ENCODE peak calls at places on chromosomes 16 and 17, in eight cellular contexts. Y is A549, H is uterus, L is HCT116, U is transverse colon, K is fibroblast of lung, I is esophagus muscularis mucosa, M is psoas muscle. W is an unnamed sample.

GRCh38 chr16:4487955-4488481 is 11.8 kb downstream of the HMOX2 start:
- DNase-seq in I (no peak), H (no peak), K (peak; percentile 80), U (no peak), M (no peak), L (no peak), Y (no peak), W (no peak)

GRCh38 chr16:81940781-81941560 is 70.3 kb downstream of the SDR42E1 start:
- DNase-seq in M (no peak), U (no peak), L (peak; percentile 57), Y (peak; percentile 57), K (peak; percentile 87), I (no peak), H (no peak), W (peak; percentile 2)

GRCh38 chr17:15659236-15659635 is 24.9 kb downstream of the TRIM16 start:
- DNase-seq in I (no peak), L (no peak), U (no peak), K (no peak), Y (no peak), M (no peak), H (no peak), W (no peak)

GRCh38 chr17:20735796-20736195 is 156.3 kb downstream of the CDRT15L2 start:
- DNase-seq in U (no peak), M (no peak), K (no peak), I (no peak), L (no peak), H (no peak), Y (no peak), W (no peak)

GRCh38 chr16:51002889-51003490 is 148.1 kb downstream of the SALL1 start:
- DNase-seq in Y (no peak), M (no peak), K (no peak), H (no peak), U (no peak), I (no peak), L (no peak), W (no peak)

GRCh38 chr17:2002767-2003329 is 22.3 kb downstream of the RTN4RL1 start:
- DNase-seq in I (no peak), M (no peak), K (no peak), H (no peak), Y (no peak), L (no peak), U (no peak), W (no peak)

GRCh38 chr16:47984669-47985068 is 171.1 kb downstream of the ABCC12 start:
- DNase-seq in H (no peak), M (no peak), Y (no peak), K (no peak), L (no peak), U (no peak), I (peak; percentile 4), W (no peak)

GRCh38 chr16:47732806-47733150 is 271.6 kb downstream of the PHKB start:
- DNase-seq in K (peak; percentile 98), H (no peak), U (no peak), L (peak; percentile 10), Y (peak; percentile 11), I (peak; percentile 37), M (no peak), W (peak; percentile 94)

GRCh38 chr17:28874750-28875149 is 19.9 kb downstream of the ERAL1 start:
- DNase-seq in M (no peak), K (no peak), U (no peak), L (no peak), H (no peak), I (no peak), Y (no peak), W (no peak)

GRCh38 chr16:1775006-1775845 is 2.3 kb upstream of the MRPS34 start:
- DNase-seq in H (no peak), M (peak; percentile 12), K (no peak), Y (no peak), U (peak; percentile 8), L (no peak), I (no peak), W (no peak)

GRCh38 chr17:55466671-55467070 is 44.6 kb downstream of the SMIM36 start:
- DNase-seq in Y (no peak), H (no peak), K (no peak), I (no peak), M (no peak), L (no peak), U (no peak), W (no peak)

GRCh38 chr16:85054948-85055502 is 27.4 kb downstream of the KIAA0513 start:
- DNase-seq in K (no peak), Y (no peak), I (no peak), U (no peak), M (no peak), H (no peak), L (no peak), W (no peak)
- H3K4me3 ChIP-seq in K (peak overlapping the region; percentile 62), Y (no peak overlapping the region), I (peak overlapping the region; percentile 35), U (peak overlapping the region; percentile 32), M (peak overlapping the region; percentile 33), H (peak overlapping the region; percentile 1), L (no peak overlapping the region), W (peak overlapping the region; percentile 56)

DNA sequence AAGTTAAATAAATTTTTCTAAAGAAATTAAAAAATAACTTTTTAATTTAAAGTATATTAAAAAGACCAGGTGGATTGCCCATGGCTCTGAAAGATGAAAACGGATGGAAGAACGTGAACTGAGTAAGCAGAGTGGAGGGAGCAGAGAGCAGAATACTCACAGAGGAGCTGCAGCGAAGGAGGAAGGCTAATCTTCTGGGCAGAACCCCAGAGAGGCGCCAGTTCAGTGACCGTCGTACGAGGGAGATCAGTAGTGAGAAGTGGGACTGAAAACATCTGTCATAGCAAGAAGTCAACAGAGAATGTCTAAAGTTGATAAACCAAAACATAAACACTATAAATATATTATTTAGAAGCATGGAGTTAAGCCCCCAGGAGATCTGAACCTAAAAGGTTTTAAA is 34.9 kb downstream of the UBE2G1 start:
- DNase-seq in I (no peak), M (no peak), H (no peak), U (no peak), K (no peak), L (no peak), Y (no peak), W (no peak)
- H3K27ac ChIP-seq in I (peak overlapping the region; percentile 29), M (peak overlapping the region; percentile 87), H (peak overlapping the region; percentile 53), U (peak overlapping the region; percentile 39), K (no peak overlapping the region), L (no peak overlapping the region), Y (peak overlapping the region; percentile 0), W (no peak overlapping the region)

GRCh38 chr17:35242158-35242804 is 591 bp upstream of the SLFN5 start:
- DNase-seq in M (peak; percentile 59), U (peak; percentile 85), L (peak; percentile 58), H (peak; percentile 45), Y (peak; percentile 94), K (peak; percentile 54), I (no peak), W (no peak)
- TF ChIP-seq CTCF in M (peak; percentile 37), U (peak; percentile 71), L (peak; percentile 59), H (no peak), Y (no peak), K (no peak), I (peak; percentile 30), W (peak; percentile 20)

GRCh38 chr17:40318835-40319332 is 9.9 kb downstream of the RARA start:
- DNase-seq in L (no peak), H (peak; percentile 45), M (no peak), U (no peak), K (no peak), Y (no peak), I (no peak), W (no peak)

GRCh38 chr17:40317880-40318834 is 9.2 kb downstream of the RARA start:
- DNase-seq in K (peak; percentile 97), H (peak; percentile 96), U (peak; percentile 97), L (peak; percentile 88), Y (peak; percentile 99), M (peak; percentile 97), I (peak; percentile 98), W (peak; percentile 90)

GRCh38 chr17:40320771-40321501 is 12.0 kb downstream of the RARA start:
- DNase-seq in M (peak; percentile 84), I (no peak), K (no peak), Y (no peak), U (peak; percentile 60), H (peak; percentile 87), L (no peak), W (no peak)

GRCh38 chr17:40321502-40322416 is 12.8 kb downstream of the RARA start:
- DNase-seq in Y (no peak), H (peak; percentile 71), M (peak; percentile 69), U (peak; percentile 61), I (no peak), K (no peak), L (no peak), W (no peak)

GRCh38 chr17:40319651-40320550 is 10.9 kb downstream of the RARA start:
- DNase-seq in K (no peak), H (peak; percentile 48), I (no peak), U (peak; percentile 75), L (no peak), Y (no peak), M (peak; percentile 67), W (no peak)
- H3K4me3 ChIP-seq in K (peak overlapping the region; percentile 77), H (peak overlapping the region; percentile 52), I (peak overlapping the region; percentile 90), U (peak overlapping the region; percentile 85), L (peak overlapping the region; percentile 94), Y (peak overlapping the region; percentile 81), M (peak overlapping the region; percentile 95), W (peak overlapping the region; percentile 82)

GRCh38 chr17:82876149-82876548 is 36.3 kb upstream of the ZNF750 start:
- DNase-seq in H (peak; percentile 48), M (peak; percentile 49), U (no peak), I (no peak), Y (no peak), L (no peak), K (peak; percentile 39), W (no peak)
- H3K27ac ChIP-seq in H (peak overlapping the region; percentile 62), M (peak overlapping the region; percentile 82), U (peak overlapping the region; percentile 71), I (peak overlapping the region; percentile 80), Y (no peak overlapping the region), L (peak overlapping the region; percentile 57), K (peak overlapping the region; percentile 5), W (no peak overlapping the region)

GRCh38 chr16:21614896-21615295 is 15.5 kb downstream of the METTL9 start:
- DNase-seq in M (no peak), I (no peak), Y (no peak), U (no peak), L (no peak), K (no peak), H (no peak), W (no peak)
- TF ChIP-seq CTCF in M (no peak), I (no peak), Y (no peak), U (no peak), L (peak; percentile 24), K (no peak), H (no peak), W (peak; percentile 7)

GRCh38 chr17:47990962-47991731 is 20.2 kb downstream of the CDK5RAP3 start:
- DNase-seq in U (no peak), I (no peak), M (no peak), H (no peak), K (no peak), L (no peak), Y (no peak), W (no peak)
- H3K4me3 ChIP-seq in U (no peak overlapping the region), I (no peak overlapping the region), M (no peak overlapping the region), H (no peak overlapping the region), K (no peak overlapping the region), L (no peak overlapping the region), Y (no peak overlapping the region), W (no peak overlapping the region)